ENCODE peak calls at places on chromosomes 6 and 20, in nine cellular contexts. Q is activated CD4-positive, alpha-beta T cell treated with anti-CD3 and anti-CD28 coated beads for 36 hours; J is anterior cingulate cortex; W is heart right ventricle; C is EL; H is stimulated activated CD4-positive, alpha-beta T cell treated with anti-CD3 and anti-CD28 coated beads, TNF-alpha, amount 100 ng/mL, for 48 hours; R is effector memory CD8-positive, alpha-beta T cell; T is LoVo; S is B cell. B is an unnamed sample.

GRCh38 chr6:37483917-37484785 is 15.5 kb downstream of the CCDC167 start:
- DNase-seq in T (peak), Q (peak), S (peak), R (peak), H (peak), C (peak), W (peak), J (peak), B (no peak)

GRCh38 chr20:58875541-58876134 is 23.1 kb downstream of the GNAS start:
- DNase-seq in H (no peak), R (no peak), Q (no peak), J (no peak), T (no peak), W (no peak), C (peak), S (no peak), B (no peak)

GRCh38 chr6:26268659-26269402 is 96.2 kb upstream of the BTN3A2 start:
- DNase-seq in H (no peak), J (no peak), Q (peak), C (peak), S (no peak), W (no peak), R (no peak), T (peak), B (no peak)

GRCh38 chr6:61886608-61887259 is 399.3 kb downstream of the KHDRBS2 start:
- DNase-seq in H (no peak), R (no peak), C (no peak), T (no peak), J (no peak), Q (no peak), W (no peak), S (peak), B (no peak)

GRCh38 chr6:9502991-9503761 is 911.7 kb downstream of the TFAP2A start:
- DNase-seq in W (no peak), T (no peak), R (no peak), J (no peak), H (no peak), Q (no peak), S (no peak), C (peak), B (no peak)

GRCh38 chr6:83781506-83781905 is 71.7 kb upstream of the RIPPLY2 start:
- DNase-seq in C (no peak), R (no peak), Q (no peak), H (no peak), J (no peak), W (no peak), S (no peak), T (no peak), B (no peak)

GRCh38 chr6:121187833-121188200 is 146.5 kb downstream of the TBC1D32 start:
- DNase-seq in T (no peak), J (no peak), S (no peak), W (no peak), Q (no peak), R (no peak), H (no peak), C (no peak), B (no peak)

GRCh38 chr6:134063966-134064445 is 11.6 kb upstream of the SLC2A12 start:
- DNase-seq in R (peak), J (no peak), H (no peak), C (peak), Q (peak), T (peak), W (peak), S (peak), B (no peak)

GRCh38 chr6:108277831-108278230 is 17.0 kb upstream of the SNX3 start:
- DNase-seq in T (no peak), H (no peak), W (no peak), C (peak), R (no peak), J (no peak), Q (no peak), S (no peak), B (no peak)

GRCh38 chr6:90502381-90502780 is 84.5 kb downstream of the MAP3K7 start:
- DNase-seq in R (no peak), T (no peak), S (no peak), W (no peak), Q (no peak), H (no peak), C (no peak), J (no peak), B (no peak)

GRCh38 chr20:24721891-24722530 is 227.1 kb upstream of the CST7 start:
- DNase-seq in S (no peak), W (no peak), Q (no peak), C (no peak), H (no peak), R (no peak), T (no peak), J (no peak), B (peak)

GRCh38 chr6:392441-393390 is 1.2 kb downstream of the IRF4 start:
- DNase-seq in R (peak), W (no peak), H (no peak), J (no peak), Q (peak), S (peak), T (no peak), C (no peak), B (peak)

GRCh38 chr6:100232791-100233573 is 231.7 kb downstream of the SIM1 start:
- DNase-seq in Q (no peak), J (no peak), W (no peak), H (no peak), S (no peak), C (no peak), R (no peak), T (no peak), B (no peak)

GRCh38 chr6:150694889-150695288 is 95.2 kb downstream of the PLEKHG1 start:
- DNase-seq in C (no peak), S (no peak), H (no peak), W (no peak), R (no peak), T (no peak), Q (no peak), J (no peak), B (no peak)

GRCh38 chr20:48765359-48765758 is 62.4 kb downstream of the PREX1 start:
- DNase-seq in T (no peak), S (no peak), W (no peak), Q (no peak), J (no peak), R (no peak), C (no peak), H (no peak), B (no peak)

GRCh38 chr6:112760831-112761230 is 413.7 kb downstream of the RFPL4B start:
- DNase-seq in Q (no peak), C (peak), H (no peak), T (no peak), S (no peak), W (no peak), J (no peak), R (no peak), B (no peak)

GRCh38 chr6:39062014-39062740 is 13.6 kb downstream of the GLP1R start:
- DNase-seq in H (no peak), W (no peak), J (no peak), Q (no peak), T (no peak), R (no peak), C (no peak), S (no peak), B (no peak)

GRCh38 chr6:151400473-151400872 is 9.1 kb upstream of the ZBTB2 start:
- DNase-seq in C (peak), H (no peak), T (no peak), Q (no peak), W (no peak), S (no peak), R (no peak), J (no peak), B (no peak)

GRCh38 chr20:17844549-17845298 is 123.9 kb downstream of the SNX5 start:
- DNase-seq in J (no peak), T (no peak), R (no peak), Q (no peak), C (no peak), S (no peak), W (no peak), H (no peak), B (no peak)

GRCh38 chr20:4836935-4837334 is 115.2 kb downstream of the PRND start:
- DNase-seq in S (no peak), R (no peak), H (no peak), Q (no peak), J (no peak), W (no peak), C (no peak), T (no peak), B (peak)

GRCh38 chr6:143684484-143684883 is 6.7 kb downstream of the PHACTR2 start:
- DNase-seq in J (no peak), H (no peak), Q (no peak), T (no peak), C (no peak), S (no peak), W (no peak), R (no peak), B (no peak)

GRCh38 chr6:134303903-134304302 is 14.0 kb downstream of the SGK1 start:
- DNase-seq in S (no peak), Q (no peak), H (no peak), R (no peak), T (no peak), W (no peak), C (no peak), J (no peak), B (no peak)

GRCh38 chr20:17443326-17443858 is 87.8 kb downstream of the BFSP1 start:
- DNase-seq in W (no peak), T (no peak), R (no peak), C (no peak), S (no peak), Q (no peak), H (no peak), J (no peak), B (no peak)

GRCh38 chr6:38261626-38262025 is 378.1 kb downstream of the BTBD9 start:
- DNase-seq in S (no peak), R (no peak), J (no peak), W (no peak), T (no peak), Q (no peak), C (peak), H (no peak), B (no peak)

GRCh38 chr6:29763491-29764289 is 40.5 kb downstream of the HLA-F start:
- DNase-seq in W (no peak), T (no peak), H (no peak), S (no peak), R (no peak), J (no peak), Q (peak), C (peak), B (peak)

GRCh38 chr20:64194269-64194668 is 30.0 kb downstream of the MYT1 start:
- DNase-seq in H (no peak), C (no peak), J (no peak), T (no peak), Q (no peak), R (no peak), S (no peak), W (no peak), B (no peak)

GRCh38 chr6:127102299-127102698 is 16.2 kb upstream of the RSPO3 start:
- DNase-seq in R (no peak), T (no peak), Q (no peak), S (no peak), C (peak), H (no peak), W (no peak), J (no peak), B (no peak)

GRCh38 chr20:35907017-35907685 is 47.2 kb downstream of the SCAND1 start:
- DNase-seq in H (no peak), S (no peak), Q (no peak), C (no peak), T (no peak), J (no peak), W (peak), R (no peak), B (no peak)

GRCh38 chr20:56985286-56985685 is 281.2 kb downstream of the BMP7 start:
- DNase-seq in T (peak), Q (no peak), C (peak), H (no peak), W (no peak), S (no peak), J (no peak), R (no peak), B (no peak)

GRCh38 chr20:44475372-44475693 is 341 bp upstream of the TTPAL start:
- DNase-seq in Q (no peak), S (no peak), J (no peak), T (no peak), C (no peak), H (no peak), R (no peak), W (no peak), B (no peak)

GRCh38 chr6:138099832-138100231 is 7.4 kb downstream of the PERP start:
- DNase-seq in R (no peak), J (no peak), W (no peak), S (no peak), Q (no peak), C (peak), T (no peak), H (no peak), B (no peak)

GRCh38 chr6:25222006-25222715 is 57.0 kb upstream of the CARMIL1 start:
- DNase-seq in T (no peak), C (no peak), H (no peak), J (no peak), S (no peak), W (no peak), R (no peak), Q (no peak), B (no peak)

GRCh38 chr20:3251806-3252205 is 12.8 kb upstream of the SLC4A11 start:
- DNase-seq in S (no peak), C (no peak), R (no peak), Q (no peak), T (no peak), H (no peak), W (no peak), J (no peak), B (no peak)